ENCODE peak calls at places on chromosomes 7 and 10, in six cellular contexts. One of them, this sample, is unnamed.
A peak's percentile ranks its signal among the peaks of the same experiment; 100 is the strongest.

GRCh38 chr10:76874151-76874550 is 763.5 kb downstream of the KCNMA1 start:
- DNase-seq in C1 segment of cervical spinal cord: no peak
- DNase-seq in astrocyte of the spinal cord: peak; percentile 10
- DNase-seq in NCI-H82: peak; percentile 20
- DNase-seq in skeletal muscle cell: peak; percentile 71
- DNase-seq in endothelial cell: no peak
- DNase-seq in this sample: no peak

GRCh38 chr10:58017719-58018367 is 249.9 kb downstream of the IPMK start:
- DNase-seq in C1 segment of cervical spinal cord: no peak
- DNase-seq in NCI-H82: no peak
- DNase-seq in skeletal muscle cell: peak; percentile 91
- DNase-seq in endothelial cell: no peak
- DNase-seq in astrocyte of the spinal cord: peak; percentile 96
- DNase-seq in this sample: no peak

GRCh38 chr7:135980665-135981180 is 3.6 kb upstream of the MTPN start:
- DNase-seq in endothelial cell: no peak
- DNase-seq in astrocyte of the spinal cord: peak; percentile 59
- DNase-seq in skeletal muscle cell: peak; percentile 38
- DNase-seq in NCI-H82: no peak
- DNase-seq in C1 segment of cervical spinal cord: no peak
- DNase-seq in this sample: peak; percentile 37

GRCh38 chr10:76432274-76433012 is 1001.0 kb downstream of the LRMDA start:
- DNase-seq in NCI-H82: no peak
- DNase-seq in C1 segment of cervical spinal cord: no peak
- DNase-seq in skeletal muscle cell: no peak
- DNase-seq in endothelial cell: no peak
- DNase-seq in astrocyte of the spinal cord: peak; percentile 67
- DNase-seq in this sample: peak; percentile 36

GRCh38 chr7:13992621-13992982 is 3.1 kb upstream of the ETV1 start:
- DNase-seq in endothelial cell: no peak
- DNase-seq in skeletal muscle cell: no peak
- DNase-seq in C1 segment of cervical spinal cord: no peak
- DNase-seq in astrocyte of the spinal cord: no peak
- DNase-seq in NCI-H82: no peak
- DNase-seq in this sample: no peak

GRCh38 chr7:100867796-100868485 is 754 bp downstream of the TRIP6 start:
- DNase-seq in NCI-H82: no peak
- DNase-seq in skeletal muscle cell: no peak
- DNase-seq in astrocyte of the spinal cord: no peak
- DNase-seq in C1 segment of cervical spinal cord: no peak
- DNase-seq in endothelial cell: no peak
- DNase-seq in this sample: no peak

GRCh38 chr10:125148021-125148439 is 12.3 kb downstream of the CTBP2 start:
- DNase-seq in astrocyte of the spinal cord: no peak
- DNase-seq in skeletal muscle cell: no peak
- DNase-seq in C1 segment of cervical spinal cord: no peak
- DNase-seq in NCI-H82: peak; percentile 15
- DNase-seq in endothelial cell: no peak
- DNase-seq in this sample: no peak

GRCh38 chr10:31838709-31839108 is 89.9 kb downstream of the ARHGAP12 start:
- DNase-seq in C1 segment of cervical spinal cord: no peak
- DNase-seq in skeletal muscle cell: no peak
- DNase-seq in astrocyte of the spinal cord: no peak
- DNase-seq in endothelial cell: no peak
- DNase-seq in NCI-H82: no peak
- DNase-seq in this sample: no peak

GRCh38 chr7:139509535-139509934 is 13.9 kb upstream of the CLEC2L start:
- DNase-seq in endothelial cell: no peak
- DNase-seq in skeletal muscle cell: no peak
- DNase-seq in NCI-H82: no peak
- DNase-seq in C1 segment of cervical spinal cord: no peak
- DNase-seq in astrocyte of the spinal cord: no peak
- DNase-seq in this sample: no peak

GRCh38 chr10:102152545-102152890 is 329 bp downstream of the NOLC1 start:
- DNase-seq in skeletal muscle cell: no peak
- DNase-seq in NCI-H82: peak; percentile 60
- DNase-seq in astrocyte of the spinal cord: no peak
- DNase-seq in endothelial cell: no peak
- DNase-seq in C1 segment of cervical spinal cord: no peak
- DNase-seq in this sample: no peak

GRCh38 chr7:142481548-142481947 is 223.7 kb upstream of the PRSS58 start:
- DNase-seq in endothelial cell: no peak
- DNase-seq in skeletal muscle cell: no peak
- DNase-seq in C1 segment of cervical spinal cord: no peak
- DNase-seq in astrocyte of the spinal cord: peak; percentile 30
- DNase-seq in NCI-H82: peak; percentile 28
- DNase-seq in this sample: no peak

GRCh38 chr10:60521974-60522405 is 132.3 kb upstream of the ANK3 start:
- DNase-seq in astrocyte of the spinal cord: peak; percentile 89
- DNase-seq in C1 segment of cervical spinal cord: no peak
- DNase-seq in skeletal muscle cell: no peak
- DNase-seq in NCI-H82: no peak
- DNase-seq in endothelial cell: peak; percentile 15
- DNase-seq in this sample: no peak

GRCh38 chr7:112596260-112596659 is 115.5 kb downstream of the LSMEM1 start:
- DNase-seq in NCI-H82: no peak
- DNase-seq in skeletal muscle cell: peak; percentile 59
- DNase-seq in endothelial cell: no peak
- DNase-seq in C1 segment of cervical spinal cord: no peak
- DNase-seq in astrocyte of the spinal cord: peak; percentile 59
- DNase-seq in this sample: no peak

GRCh38 chr7:76260171-76260703 is 42.2 kb upstream of the HSPB1 start:
- DNase-seq in NCI-H82: peak; percentile 67
- DNase-seq in skeletal muscle cell: no peak
- DNase-seq in C1 segment of cervical spinal cord: no peak
- DNase-seq in endothelial cell: peak; percentile 73
- DNase-seq in astrocyte of the spinal cord: no peak
- DNase-seq in this sample: no peak

GRCh38 chr10:97048649-97049427 is 136.9 kb downstream of the SLIT1 start:
- DNase-seq in astrocyte of the spinal cord: no peak
- DNase-seq in NCI-H82: no peak
- DNase-seq in skeletal muscle cell: no peak
- DNase-seq in endothelial cell: no peak
- DNase-seq in C1 segment of cervical spinal cord: no peak
- DNase-seq in this sample: no peak

GRCh38 chr10:72073677-72074412 is 14.5 kb downstream of the SPOCK2 start:
- DNase-seq in endothelial cell: no peak
- DNase-seq in NCI-H82: no peak
- DNase-seq in skeletal muscle cell: no peak
- DNase-seq in C1 segment of cervical spinal cord: no peak
- DNase-seq in astrocyte of the spinal cord: no peak
- DNase-seq in this sample: no peak

GRCh38 chr10:112223725-112224124 is 40.2 kb upstream of the GPAM start:
- DNase-seq in C1 segment of cervical spinal cord: no peak
- DNase-seq in NCI-H82: no peak
- DNase-seq in astrocyte of the spinal cord: no peak
- DNase-seq in skeletal muscle cell: no peak
- DNase-seq in endothelial cell: no peak
- DNase-seq in this sample: no peak

GRCh38 chr7:56449762-56450161 is 333.5 kb upstream of the NUPR2 start:
- DNase-seq in skeletal muscle cell: no peak
- DNase-seq in endothelial cell: no peak
- DNase-seq in astrocyte of the spinal cord: no peak
- DNase-seq in C1 segment of cervical spinal cord: no peak
- DNase-seq in NCI-H82: no peak
- DNase-seq in this sample: no peak

GRCh38 chr7:102872460-102872859 is 40.3 kb upstream of the LRRC17 start:
- DNase-seq in skeletal muscle cell: peak; percentile 83
- DNase-seq in astrocyte of the spinal cord: peak; percentile 99
- DNase-seq in C1 segment of cervical spinal cord: no peak
- DNase-seq in endothelial cell: no peak
- DNase-seq in NCI-H82: peak; percentile 4
- DNase-seq in this sample: no peak

GRCh38 chr10:124647421-124648130 is 96.6 kb downstream of the FAM53B start:
- DNase-seq in NCI-H82: no peak
- DNase-seq in skeletal muscle cell: no peak
- DNase-seq in astrocyte of the spinal cord: no peak
- DNase-seq in endothelial cell: peak; percentile 27
- DNase-seq in C1 segment of cervical spinal cord: no peak
- DNase-seq in this sample: peak; percentile 69